ENCODE peak calls at places on chromosomes 4 and X, in eight cellular contexts. J, Q, F, H, T, V, U and O are unnamed samples.

GRCh38 chr4:89800012-89800516 is 36.9 kb downstream of the SNCA start:
- DNase-seq in J (no peak), Q (no peak), F (peak; percentile 43), H (no peak), T (peak; percentile 86), V (no peak), U (no peak), O (no peak)

GRCh38 chrX:107429090-107429489 is 20.4 kb upstream of the FRMPD3 start:
- DNase-seq in J (no peak), Q (peak; percentile 14), F (peak; percentile 0), H (no peak), T (no peak), V (peak; percentile 29), U (peak; percentile 67), O (peak; percentile 13)

GRCh38 chrX:10564484-10564883 is 55.9 kb downstream of the MID1 start:
- DNase-seq in J (no peak), Q (no peak), F (no peak), H (no peak), T (no peak), V (no peak), U (no peak), O (no peak)

GRCh38 chrX:23802431-23802830 is 19.5 kb downstream of the SAT1 start:
- DNase-seq in J (no peak), Q (no peak), F (no peak), H (no peak), T (no peak), V (no peak), U (no peak), O (no peak)

GRCh38 chr4:69830529-69831269 is 29.2 kb downstream of the SULT1E1 start:
- DNase-seq in J (no peak), Q (no peak), F (no peak), H (no peak), T (peak; percentile 11), V (no peak), U (peak; percentile 45), O (peak; percentile 91)

GRCh38 chr4:189035091-189035490 is 895.9 kb downstream of the TRIML1 start:
- DNase-seq in J (no peak), Q (no peak), F (no peak), H (no peak), T (no peak), V (no peak), U (no peak), O (no peak)

GRCh38 chr4:169270810-169271691 is at the start of gene SH3RF1:
- DNase-seq in J (no peak), Q (peak; percentile 3), F (peak; percentile 64), H (peak; percentile 36), T (peak; percentile 72), V (peak; percentile 85), U (peak; percentile 69), O (peak; percentile 53)

GRCh38 chr4:18162453-18162852 is 140.9 kb upstream of the LCORL start:
- DNase-seq in J (no peak), Q (no peak), F (no peak), H (no peak), T (no peak), V (no peak), U (no peak), O (no peak)

GRCh38 chr4:156956359-156956758 is 15.2 kb downstream of the PDGFC start:
- DNase-seq in J (no peak), Q (no peak), F (no peak), H (no peak), T (no peak), V (no peak), U (no peak), O (no peak)

GRCh38 chrX:148070504-148070877 is 89.4 kb downstream of the FMR1NB start:
- DNase-seq in J (no peak), Q (no peak), F (no peak), H (no peak), T (no peak), V (no peak), U (no peak), O (no peak)

GRCh38 chr4:89836897-89837384 is at the start of gene SNCA:
- DNase-seq in J (peak; percentile 21), Q (peak; percentile 23), F (no peak), H (no peak), T (peak; percentile 67), V (peak; percentile 58), U (peak; percentile 93), O (peak; percentile 66)

GRCh38 chrX:66021758-66022741 is 17.8 kb downstream of the VSIG4 start:
- DNase-seq in J (no peak), Q (no peak), F (no peak), H (no peak), T (no peak), V (no peak), U (no peak), O (no peak)

GRCh38 chrX:131201986-131202385 is 87.1 kb downstream of the IGSF1 start:
- DNase-seq in J (no peak), Q (no peak), F (no peak), H (no peak), T (no peak), V (no peak), U (no peak), O (no peak)

GRCh38 chrX:39445336-39445735 is 644.1 kb downstream of the MID1IP1 start:
- DNase-seq in J (peak; percentile 25), Q (peak; percentile 23), F (no peak), H (peak; percentile 12), T (no peak), V (peak; percentile 3), U (peak; percentile 63), O (peak; percentile 43)

GRCh38 chr4:31613946-31614623 is 893.9 kb downstream of the PCDH7 start:
- DNase-seq in J (no peak), Q (no peak), F (peak; percentile 75), H (no peak), T (no peak), V (peak; percentile 98), U (peak; percentile 31), O (peak; percentile 45)

GRCh38 chr4:40546506-40546905 is 83.2 kb downstream of the RBM47 start:
- DNase-seq in J (no peak), Q (no peak), F (no peak), H (no peak), T (no peak), V (no peak), U (no peak), O (no peak)

GRCh38 chr4:2356123-2357069 is 62.0 kb downstream of the ZFYVE28 start:
- DNase-seq in J (no peak), Q (no peak), F (no peak), H (no peak), T (no peak), V (no peak), U (no peak), O (no peak)

GRCh38 chr4:88526221-88526815 is 2.7 kb upstream of the PYURF start:
- DNase-seq in J (no peak), Q (peak; percentile 51), F (no peak), H (no peak), T (no peak), V (peak; percentile 18), U (no peak), O (no peak)

GRCh38 chrX:78111140-78111931 is 7.3 kb downstream of the PGK1 start:
- DNase-seq in J (no peak), Q (no peak), F (no peak), H (no peak), T (no peak), V (no peak), U (no peak), O (no peak)

GRCh38 chr4:19947349-19947748 is 304.4 kb upstream of the SLIT2 start:
- DNase-seq in J (no peak), Q (no peak), F (no peak), H (no peak), T (no peak), V (no peak), U (no peak), O (no peak)

GRCh38 chr4:122776916-122777315 is 44.4 kb downstream of the BBS12 start:
- DNase-seq in J (no peak), Q (no peak), F (no peak), H (no peak), T (no peak), V (no peak), U (no peak), O (peak; percentile 17)

GRCh38 chr4:102783006-102783405 is 22.2 kb upstream of the MANBA start:
- DNase-seq in J (no peak), Q (no peak), F (no peak), H (no peak), T (no peak), V (no peak), U (no peak), O (no peak)

GRCh38 chrX:15399901-15400500 is 15.8 kb upstream of the VEGFD start:
- DNase-seq in J (no peak), Q (no peak), F (no peak), H (no peak), T (peak; percentile 8), V (no peak), U (no peak), O (no peak)